ENCODE peak calls at places on chromosomes 13 and 19, in four cellular contexts. B is A549, Y is K562, R is fibroblast of mammary gland. W is an unnamed sample.

GRCh38 chr13:76024151-76024550 is 388.0 kb downstream of the LMO7 start:
- DNase-seq in Y (no peak), B (no peak), R (no peak), W (no peak)

GRCh38 chr13:30453727-30454126 is 12.0 kb downstream of the HMGB1 start:
- DNase-seq in Y (no peak), B (no peak), R (peak), W (no peak)

GRCh38 chr13:95787356-95788099 is 110.6 kb downstream of the DNAJC3 start:
- DNase-seq in B (no peak), Y (no peak), R (peak), W (no peak)

GRCh38 chr19:29308977-29309520 is 96.1 kb upstream of the UQCRFS1 start:
- DNase-seq in Y (no peak), R (no peak), B (no peak), W (no peak)

GRCh38 chr19:3360494-3361383 is 5.6 kb upstream of the NFIC start:
- DNase-seq in Y (peak), B (no peak), R (peak), W (no peak)

GRCh38 chr19:18274303-18274775 is at the start of gene IQCN:
- DNase-seq in R (no peak), B (peak), Y (no peak), W (no peak)

GRCh38 chr19:55486971-55487883 is 1.0 kb upstream of the SSC5D start:
- DNase-seq in B (peak), R (peak), Y (peak), W (peak)

GRCh38 chr13:37602743-37603381 is 4.3 kb upstream of the POSTN start:
- DNase-seq in B (no peak), R (peak), Y (no peak), W (no peak)

GRCh38 chr13:47628666-47629065 is 372.4 kb downstream of the SUCLA2 start:
- DNase-seq in B (no peak), R (peak), Y (no peak), W (no peak)

GRCh38 chr13:106311004-106311403 is 224.5 kb downstream of the EFNB2 start:
- DNase-seq in R (peak), Y (no peak), B (no peak), W (no peak)

GRCh38 chr13:27132538-27132937 is 39.1 kb downstream of the USP12 start:
- DNase-seq in Y (no peak), B (no peak), R (no peak), W (no peak)

GRCh38 chr19:45350477-45351058 is 10.0 kb downstream of the KLC3 start:
- DNase-seq in B (no peak), Y (no peak), R (no peak), W (no peak)

GRCh38 chr19:8576273-8576993 is 809 bp downstream of the MYO1F start:
- DNase-seq in Y (no peak), B (no peak), R (no peak), W (no peak)

GRCh38 chr19:50669319-50670101 is 20.3 kb downstream of the C19orf81 start:
- DNase-seq in B (peak), Y (peak), R (peak), W (no peak)

GRCh38 chr13:84126671-84127171 is 244.4 kb upstream of the SLITRK1 start:
- DNase-seq in Y (no peak), B (no peak), R (no peak), W (no peak)

GRCh38 chr19:47486900-47487299 is 2.9 kb upstream of the KPTN start:
- DNase-seq in R (no peak), B (no peak), Y (no peak), W (no peak)

GRCh38 chr19:11463391-11463790 is 17.5 kb downstream of the ELAVL3 start:
- DNase-seq in Y (no peak), B (no peak), R (no peak), W (no peak)

GRCh38 chr13:39273953-39274352 is 235.7 kb downstream of the NHLRC3 start:
- DNase-seq in B (no peak), Y (no peak), R (no peak), W (no peak)

GRCh38 chr13:100156786-100157185 is 67.9 kb downstream of the PCCA start:
- DNase-seq in B (no peak), Y (no peak), R (no peak), W (no peak)

GRCh38 chr13:114136576-114136975 is 4.2 kb upstream of the RASA3 start:
- DNase-seq in Y (no peak), R (no peak), B (no peak), W (no peak)

GRCh38 chr19:55697069-55697440 is 22.0 kb downstream of the EPN1 start:
- DNase-seq in Y (no peak), R (no peak), B (no peak), W (no peak)

GRCh38 chr13:97911311-97912138 is 42.0 kb upstream of the IPO5 start:
- DNase-seq in B (peak), Y (peak), R (peak), W (no peak)

GRCh38 chr13:23504188-23504587 is 66.0 kb upstream of the TNFRSF19 start:
- DNase-seq in B (no peak), Y (no peak), R (peak), W (no peak)

GRCh38 chr13:103029798-103030197 is 36.4 kb downstream of the SLC10A2 start:
- DNase-seq in B (no peak), R (no peak), Y (no peak), W (no peak)

GRCh38 chr13:79306650-79307049 is 99.4 kb downstream of the RBM26 start:
- DNase-seq in B (no peak), R (no peak), Y (no peak), W (no peak)

GRCh38 chr19:1474011-1474764 is 4.8 kb downstream of the C19orf25 start:
- DNase-seq in Y (no peak), R (peak), B (no peak), W (no peak)

GRCh38 chr13:94224670-94225069 is 254.8 kb downstream of the DCT start:
- DNase-seq in Y (no peak), R (no peak), B (no peak), W (no peak)

GRCh38 chr19:3296034-3296433 is 70.3 kb upstream of the NFIC start:
- DNase-seq in Y (no peak), R (no peak), B (no peak), W (no peak)

GRCh38 chr13:111480976-111481375 is 160.5 kb downstream of the TEX29 start:
- DNase-seq in B (no peak), R (no peak), Y (no peak), W (no peak)

GRCh38 chr13:63167699-63168337 is 1752.2 kb upstream of the PCDH20 start:
- DNase-seq in Y (no peak), B (no peak), R (no peak), W (no peak)

GRCh38 chr13:94169783-94170513 is 309.5 kb downstream of the DCT start:
- DNase-seq in R (peak), Y (no peak), B (no peak), W (no peak)

GRCh38 chr19:11887247-11887617 is 350 bp upstream of the ZNF69 start:
- DNase-seq in R (no peak), Y (no peak), B (no peak), W (no peak)

GRCh38 chr13:113802761-113803160 is 43.7 kb downstream of the TMEM255B start:
- DNase-seq in R (no peak), Y (no peak), B (no peak), W (no peak)

GRCh38 chr19:43754562-43755255 is at the start of gene SMG9:
- DNase-seq in B (peak), Y (peak), R (peak), W (peak)
- TF ChIP-seq CTCF in B (no peak), Y (no peak), R (no peak), W (no peak)

GRCh38 chr19:38544569-38545315 is 73.0 kb downstream of the MAP4K1 start:
- DNase-seq in B (no peak), Y (peak), R (no peak), W (peak)
- TF ChIP-seq CTCF in B (peak), Y (no peak), R (peak), W (peak)

GRCh38 chr13:60411464-60411863 is 14.4 kb downstream of the TDRD3 start:
- DNase-seq in B (no peak), R (no peak), Y (no peak), W (no peak)
- TF ChIP-seq CTCF in B (no peak), R (no peak), Y (no peak), W (no peak)

GRCh38 chr19:56838930-56839664 is 1.4 kb downstream of the PEG3 start:
- DNase-seq in B (no peak), Y (no peak), R (peak), W (no peak)

GRCh38 chr19:56837004-56837403 is 3.5 kb downstream of the PEG3 start:
- DNase-seq in B (no peak), Y (no peak), R (no peak), W (no peak)

GRCh38 chr19:56838680-56838929 is 1.9 kb downstream of the PEG3 start:
- DNase-seq in B (no peak), Y (no peak), R (no peak), W (no peak)

GRCh38 chr19:56837492-56837891 is 3.0 kb downstream of the PEG3 start:
- DNase-seq in B (no peak), Y (no peak), R (peak), W (no peak)

GRCh38 chr19:56837892-56838679 is 2.4 kb downstream of the PEG3 start:
- DNase-seq in R (peak), Y (no peak), B (no peak), W (no peak)
- TF ChIP-seq CTCF in R (peak), Y (no peak), B (no peak), W (no peak)